ENCODE peak calls at places on chromosomes 5 and 9, in seven cellular contexts. One of them, this sample, is unnamed.

GRCh38 chr9:127133739-127134167 is 11.3 kb upstream of the ANGPTL2 start:
- DNase-seq in H1: no peak
- DNase-seq in GM12891: no peak
- DNase-seq in GM12878: no peak
- DNase-seq in HepG2: no peak
- DNase-seq in GM12892: no peak
- DNase-seq in K562: no peak
- DNase-seq in this sample: no peak

GRCh38 chr9:87862536-87863268 is 20.0 kb upstream of the SPATA31E1 start:
- DNase-seq in H1: no peak
- DNase-seq in GM12891: no peak
- DNase-seq in GM12878: no peak
- DNase-seq in HepG2: no peak
- DNase-seq in GM12892: no peak
- DNase-seq in K562: no peak
- DNase-seq in this sample: no peak

GRCh38 chr9:90905079-90905478 is 103.5 kb downstream of the SYK start:
- DNase-seq in H1: no peak
- DNase-seq in GM12891: no peak
- DNase-seq in GM12878: no peak
- DNase-seq in HepG2: no peak
- DNase-seq in GM12892: no peak
- DNase-seq in K562: no peak
- DNase-seq in this sample: no peak

GRCh38 chr9:138100711-138101349 is 223.2 kb downstream of the CACNA1B start:
- DNase-seq in H1: no peak
- DNase-seq in GM12891: peak
- DNase-seq in GM12878: no peak
- DNase-seq in HepG2: no peak
- DNase-seq in GM12892: no peak
- DNase-seq in K562: no peak
- DNase-seq in this sample: peak

GRCh38 chr5:116360008-116360853 is 214.4 kb downstream of the SEMA6A start:
- DNase-seq in H1: no peak
- DNase-seq in GM12891: no peak
- DNase-seq in GM12878: no peak
- DNase-seq in HepG2: no peak
- DNase-seq in GM12892: no peak
- DNase-seq in K562: no peak
- DNase-seq in this sample: peak

GRCh38 chr9:12684923-12685468 is 8.2 kb upstream of the TYRP1 start:
- DNase-seq in H1: no peak
- DNase-seq in GM12891: no peak
- DNase-seq in GM12878: no peak
- DNase-seq in HepG2: no peak
- DNase-seq in GM12892: no peak
- DNase-seq in K562: no peak
- DNase-seq in this sample: no peak

GRCh38 chr9:14418262-14419200 is 104.6 kb upstream of the NFIB start:
- DNase-seq in H1: no peak
- DNase-seq in GM12891: no peak
- DNase-seq in GM12878: no peak
- DNase-seq in HepG2: no peak
- DNase-seq in GM12892: no peak
- DNase-seq in K562: no peak
- DNase-seq in this sample: no peak

GRCh38 chr5:167657016-167657415 is 634.4 kb upstream of the WWC1 start:
- DNase-seq in H1: no peak
- DNase-seq in GM12891: no peak
- DNase-seq in GM12878: no peak
- DNase-seq in HepG2: no peak
- DNase-seq in GM12892: no peak
- DNase-seq in K562: no peak
- DNase-seq in this sample: no peak

GRCh38 chr9:4837126-4837767 is 44.5 kb downstream of the RCL1 start:
- DNase-seq in H1: no peak
- DNase-seq in GM12891: no peak
- DNase-seq in GM12878: no peak
- DNase-seq in HepG2: peak
- DNase-seq in GM12892: no peak
- DNase-seq in K562: no peak
- DNase-seq in this sample: no peak

GRCh38 chr9:129095170-129095667 is 14.3 kb downstream of the DOLPP1 start:
- DNase-seq in H1: no peak
- DNase-seq in GM12891: no peak
- DNase-seq in GM12878: no peak
- DNase-seq in HepG2: no peak
- DNase-seq in GM12892: no peak
- DNase-seq in K562: no peak
- DNase-seq in this sample: no peak

GRCh38 chr5:17157916-17158529 is 59.4 kb upstream of the BASP1 start:
- DNase-seq in H1: no peak
- DNase-seq in GM12891: no peak
- DNase-seq in GM12878: no peak
- DNase-seq in HepG2: no peak
- DNase-seq in GM12892: no peak
- DNase-seq in K562: no peak
- DNase-seq in this sample: no peak

GRCh38 chr9:127919253-127919815 is 2.5 kb upstream of the ST6GALNAC4 start:
- DNase-seq in H1: no peak
- DNase-seq in GM12891: no peak
- DNase-seq in GM12878: no peak
- DNase-seq in HepG2: peak
- DNase-seq in GM12892: no peak
- DNase-seq in K562: peak
- DNase-seq in this sample: no peak

GRCh38 chr5:132659598-132660493 is 1.9 kb downstream of the IL13 start:
- DNase-seq in H1: no peak
- DNase-seq in GM12891: no peak
- DNase-seq in GM12878: no peak
- DNase-seq in HepG2: no peak
- DNase-seq in GM12892: no peak
- DNase-seq in K562: no peak
- DNase-seq in this sample: no peak

GRCh38 chr9:13718539-13718938 is 439.0 kb upstream of the MPDZ start:
- DNase-seq in H1: no peak
- DNase-seq in GM12891: no peak
- DNase-seq in GM12878: no peak
- DNase-seq in HepG2: no peak
- DNase-seq in GM12892: no peak
- DNase-seq in K562: no peak
- DNase-seq in this sample: no peak

GRCh38 chr5:14671414-14671813 is 6.9 kb downstream of the OTULIN start:
- DNase-seq in H1: no peak
- DNase-seq in GM12891: no peak
- DNase-seq in GM12878: no peak
- DNase-seq in HepG2: no peak
- DNase-seq in GM12892: no peak
- DNase-seq in K562: no peak
- DNase-seq in this sample: no peak

GRCh38 chr5:166166071-166166470 is 2125.4 kb upstream of the WWC1 start:
- DNase-seq in H1: no peak
- DNase-seq in GM12891: no peak
- DNase-seq in GM12878: no peak
- DNase-seq in HepG2: no peak
- DNase-seq in GM12892: no peak
- DNase-seq in K562: no peak
- DNase-seq in this sample: no peak

GRCh38 chr9:2159521-2160417 is 144.6 kb downstream of the SMARCA2 start:
- DNase-seq in H1: no peak
- DNase-seq in GM12891: no peak
- DNase-seq in GM12878: no peak
- DNase-seq in HepG2: no peak
- DNase-seq in GM12892: no peak
- DNase-seq in K562: no peak
- DNase-seq in this sample: no peak

GRCh38 chr9:2158729-2159128 is 143.6 kb downstream of the SMARCA2 start:
- DNase-seq in H1: no peak
- DNase-seq in GM12891: no peak
- DNase-seq in GM12878: no peak
- DNase-seq in HepG2: no peak
- DNase-seq in GM12892: no peak
- DNase-seq in K562: no peak
- DNase-seq in this sample: no peak

GRCh38 chr9:2155966-2156365 is 140.8 kb downstream of the SMARCA2 start:
- DNase-seq in H1: no peak
- DNase-seq in GM12891: no peak
- DNase-seq in GM12878: no peak
- DNase-seq in HepG2: no peak
- DNase-seq in GM12892: no peak
- DNase-seq in K562: no peak
- DNase-seq in this sample: no peak

GRCh38 chr9:2158111-2158610 is 143.0 kb downstream of the SMARCA2 start:
- DNase-seq in H1: no peak
- DNase-seq in GM12891: no peak
- DNase-seq in GM12878: peak
- DNase-seq in HepG2: no peak
- DNase-seq in GM12892: no peak
- DNase-seq in K562: no peak
- DNase-seq in this sample: peak

GRCh38 chr9:2157277-2158105 is 142.3 kb downstream of the SMARCA2 start:
- DNase-seq in H1: no peak
- DNase-seq in GM12891: no peak
- DNase-seq in GM12878: no peak
- DNase-seq in HepG2: no peak
- DNase-seq in GM12892: peak
- DNase-seq in K562: no peak
- DNase-seq in this sample: peak
- TF ChIP-seq TAF1 in H1: peak
- TF ChIP-seq TAF1 in GM12891: no peak
- TF ChIP-seq TAF1 in GM12878: no peak
- TF ChIP-seq TAF1 in HepG2: no peak
- TF ChIP-seq TAF1 in GM12892: no peak
- TF ChIP-seq TAF1 in K562: no peak
- TF ChIP-seq TAF1 in this sample: no peak

GRCh38 chr9:134066546-134066922 is 1.3 kb downstream of the BRD3 start:
- DNase-seq in H1: no peak
- DNase-seq in GM12891: no peak
- DNase-seq in GM12878: no peak
- DNase-seq in HepG2: no peak
- DNase-seq in GM12892: no peak
- DNase-seq in K562: peak
- DNase-seq in this sample: peak
- TF ChIP-seq TAF1 in H1: no peak
- TF ChIP-seq TAF1 in GM12891: no peak
- TF ChIP-seq TAF1 in GM12878: no peak
- TF ChIP-seq TAF1 in HepG2: no peak
- TF ChIP-seq TAF1 in GM12892: no peak
- TF ChIP-seq TAF1 in K562: peak
- TF ChIP-seq TAF1 in this sample: no peak

GRCh38 chr5:73682176-73682575 is 56.2 kb downstream of the ARHGEF28 start:
- DNase-seq in H1: no peak
- DNase-seq in GM12891: no peak
- DNase-seq in GM12878: no peak
- DNase-seq in HepG2: no peak
- DNase-seq in GM12892: no peak
- DNase-seq in K562: no peak
- DNase-seq in this sample: no peak

GRCh38 chr5:73678807-73679206 is 52.8 kb downstream of the ARHGEF28 start:
- DNase-seq in H1: no peak
- DNase-seq in GM12891: no peak
- DNase-seq in GM12878: no peak
- DNase-seq in HepG2: no peak
- DNase-seq in GM12892: no peak
- DNase-seq in K562: no peak
- DNase-seq in this sample: no peak

GRCh38 chr5:73673161-73673591 is 47.2 kb downstream of the ARHGEF28 start:
- DNase-seq in H1: no peak
- DNase-seq in GM12891: no peak
- DNase-seq in GM12878: no peak
- DNase-seq in HepG2: peak
- DNase-seq in GM12892: no peak
- DNase-seq in K562: peak
- DNase-seq in this sample: no peak

GRCh38 chr5:73674669-73675004 is 48.6 kb downstream of the ARHGEF28 start:
- DNase-seq in H1: no peak
- DNase-seq in GM12891: no peak
- DNase-seq in GM12878: no peak
- DNase-seq in HepG2: no peak
- DNase-seq in GM12892: no peak
- DNase-seq in K562: no peak
- DNase-seq in this sample: no peak

GRCh38 chr5:73678322-73678740 is 52.3 kb downstream of the ARHGEF28 start:
- DNase-seq in H1: no peak
- DNase-seq in GM12891: no peak
- DNase-seq in GM12878: no peak
- DNase-seq in HepG2: peak
- DNase-seq in GM12892: no peak
- DNase-seq in K562: no peak
- DNase-seq in this sample: no peak
- TF ChIP-seq TAF1 in H1: no peak
- TF ChIP-seq TAF1 in GM12891: no peak
- TF ChIP-seq TAF1 in GM12878: no peak
- TF ChIP-seq TAF1 in HepG2: no peak
- TF ChIP-seq TAF1 in GM12892: no peak
- TF ChIP-seq TAF1 in K562: no peak
- TF ChIP-seq TAF1 in this sample: no peak

GRCh38 chr9:89505048-89505447 is 7.1 kb upstream of the SEMA4D start:
- DNase-seq in H1: no peak
- DNase-seq in GM12891: no peak
- DNase-seq in GM12878: no peak
- DNase-seq in HepG2: no peak
- DNase-seq in GM12892: no peak
- DNase-seq in K562: no peak
- DNase-seq in this sample: no peak

GRCh38 chr9:89508951-89509607 is 11.2 kb upstream of the SEMA4D start:
- DNase-seq in H1: no peak
- DNase-seq in GM12891: no peak
- DNase-seq in GM12878: no peak
- DNase-seq in HepG2: no peak
- DNase-seq in GM12892: no peak
- DNase-seq in K562: no peak
- DNase-seq in this sample: no peak

GRCh38 chr9:89507626-89508025 is 9.7 kb upstream of the SEMA4D start:
- DNase-seq in H1: no peak
- DNase-seq in GM12891: no peak
- DNase-seq in GM12878: no peak
- DNase-seq in HepG2: no peak
- DNase-seq in GM12892: no peak
- DNase-seq in K562: no peak
- DNase-seq in this sample: no peak

GRCh38 chr9:89502038-89502601 is 4.2 kb upstream of the SEMA4D start:
- DNase-seq in H1: no peak
- DNase-seq in GM12891: no peak
- DNase-seq in GM12878: no peak
- DNase-seq in HepG2: no peak
- DNase-seq in GM12892: no peak
- DNase-seq in K562: no peak
- DNase-seq in this sample: no peak

DNA sequence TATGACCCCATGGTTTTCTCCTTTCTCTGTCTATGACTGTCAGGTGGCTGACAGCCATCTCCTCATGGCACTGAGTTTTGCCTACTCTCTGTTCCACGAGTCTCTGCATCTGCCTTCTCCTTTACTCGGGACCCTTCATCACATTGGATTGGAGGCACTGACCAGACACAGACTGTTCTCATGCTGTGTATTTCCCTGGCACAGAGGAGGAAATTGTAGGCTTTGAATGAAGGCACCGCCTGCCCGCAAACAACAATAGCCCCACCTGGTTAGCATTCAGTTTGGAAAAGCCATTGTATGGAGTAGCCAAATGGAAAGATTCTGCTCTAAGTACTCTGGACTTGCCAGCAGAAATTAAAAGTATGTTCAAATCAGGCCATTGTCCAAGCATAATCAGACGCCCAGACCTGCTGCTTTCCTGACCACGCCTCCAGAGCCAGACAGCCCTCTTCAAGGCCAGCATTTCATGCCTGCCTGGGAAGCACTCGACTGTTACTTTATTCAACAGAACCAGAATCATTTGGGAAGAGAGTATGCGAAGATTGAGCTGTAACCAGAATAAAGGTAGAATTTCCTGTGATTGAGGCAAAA is 8.0 kb upstream of the SEMA4D start:
- DNase-seq in H1: no peak
- DNase-seq in GM12891: no peak
- DNase-seq in GM12878: no peak
- DNase-seq in HepG2: no peak
- DNase-seq in GM12892: no peak
- DNase-seq in K562: no peak
- DNase-seq in this sample: no peak
- TF ChIP-seq TAF1 in H1: no peak
- TF ChIP-seq TAF1 in GM12891: no peak
- TF ChIP-seq TAF1 in GM12878: no peak
- TF ChIP-seq TAF1 in HepG2: no peak
- TF ChIP-seq TAF1 in GM12892: no peak
- TF ChIP-seq TAF1 in K562: no peak
- TF ChIP-seq TAF1 in this sample: no peak